ENCODE peak calls at places on chromosomes 3 and 15, in nine cellular contexts. One of them, this sample, is unnamed.

GRCh38 chr3:156787926-156788663 is 38.1 kb upstream of the LEKR1 start:
- DNase-seq in GM23338: no peak
- DNase-seq in SK-N-SH: peak
- DNase-seq in HepG2: no peak
- DNase-seq in transverse colon: no peak
- DNase-seq in stomach: no peak
- DNase-seq in Panc1: peak
- DNase-seq in sigmoid colon: no peak
- DNase-seq in breast epithelium: no peak
- DNase-seq in this sample: no peak

GRCh38 chr3:151169700-151170224 is 33.3 kb downstream of the GPR171 start:
- DNase-seq in GM23338: no peak
- DNase-seq in SK-N-SH: no peak
- DNase-seq in HepG2: no peak
- DNase-seq in transverse colon: peak
- DNase-seq in stomach: no peak
- DNase-seq in Panc1: no peak
- DNase-seq in sigmoid colon: peak
- DNase-seq in breast epithelium: no peak
- DNase-seq in this sample: no peak

GRCh38 chr15:95475067-95475466 is 855.4 kb upstream of the NR2F2 start:
- DNase-seq in GM23338: no peak
- DNase-seq in SK-N-SH: no peak
- DNase-seq in HepG2: no peak
- DNase-seq in transverse colon: no peak
- DNase-seq in stomach: no peak
- DNase-seq in Panc1: no peak
- DNase-seq in sigmoid colon: no peak
- DNase-seq in breast epithelium: no peak
- DNase-seq in this sample: no peak

GRCh38 chr15:51403072-51403878 is 61.8 kb downstream of the GLDN start:
- DNase-seq in GM23338: peak
- DNase-seq in SK-N-SH: peak
- DNase-seq in HepG2: peak
- DNase-seq in transverse colon: no peak
- DNase-seq in stomach: no peak
- DNase-seq in Panc1: no peak
- DNase-seq in sigmoid colon: no peak
- DNase-seq in breast epithelium: no peak
- DNase-seq in this sample: no peak

GRCh38 chr15:33234019-33234418 is 39.5 kb upstream of the FMN1 start:
- DNase-seq in GM23338: peak
- DNase-seq in SK-N-SH: peak
- DNase-seq in HepG2: peak
- DNase-seq in transverse colon: no peak
- DNase-seq in stomach: no peak
- DNase-seq in Panc1: no peak
- DNase-seq in sigmoid colon: no peak
- DNase-seq in breast epithelium: no peak
- DNase-seq in this sample: no peak

GRCh38 chr3:112464264-112464663 is 35.0 kb downstream of the BTLA start:
- DNase-seq in GM23338: no peak
- DNase-seq in SK-N-SH: no peak
- DNase-seq in HepG2: no peak
- DNase-seq in transverse colon: no peak
- DNase-seq in stomach: no peak
- DNase-seq in Panc1: no peak
- DNase-seq in sigmoid colon: no peak
- DNase-seq in breast epithelium: no peak
- DNase-seq in this sample: no peak

GRCh38 chr3:136503056-136503455 is 249.1 kb downstream of the STAG1 start:
- DNase-seq in GM23338: no peak
- DNase-seq in SK-N-SH: no peak
- DNase-seq in HepG2: peak
- DNase-seq in transverse colon: no peak
- DNase-seq in stomach: no peak
- DNase-seq in Panc1: no peak
- DNase-seq in sigmoid colon: no peak
- DNase-seq in breast epithelium: no peak
- DNase-seq in this sample: no peak

GRCh38 chr3:28917895-28918294 is 363.0 kb upstream of the RBMS3 start:
- DNase-seq in GM23338: no peak
- DNase-seq in SK-N-SH: no peak
- DNase-seq in HepG2: no peak
- DNase-seq in transverse colon: no peak
- DNase-seq in stomach: no peak
- DNase-seq in Panc1: no peak
- DNase-seq in sigmoid colon: no peak
- DNase-seq in breast epithelium: no peak
- DNase-seq in this sample: no peak

GRCh38 chr15:101188517-101189340 is 63.1 kb downstream of the CHSY1 start:
- DNase-seq in GM23338: no peak
- DNase-seq in SK-N-SH: no peak
- DNase-seq in HepG2: no peak
- DNase-seq in transverse colon: no peak
- DNase-seq in stomach: peak
- DNase-seq in Panc1: no peak
- DNase-seq in sigmoid colon: no peak
- DNase-seq in breast epithelium: no peak
- DNase-seq in this sample: no peak

GRCh38 chr3:104510091-104510860 is 856.4 kb upstream of the ALCAM start:
- DNase-seq in GM23338: no peak
- DNase-seq in SK-N-SH: no peak
- DNase-seq in HepG2: no peak
- DNase-seq in transverse colon: no peak
- DNase-seq in stomach: no peak
- DNase-seq in Panc1: no peak
- DNase-seq in sigmoid colon: no peak
- DNase-seq in breast epithelium: no peak
- DNase-seq in this sample: no peak

GRCh38 chr3:107464037-107464436 is 58.7 kb upstream of the BBX start:
- DNase-seq in GM23338: no peak
- DNase-seq in SK-N-SH: no peak
- DNase-seq in HepG2: no peak
- DNase-seq in transverse colon: no peak
- DNase-seq in stomach: no peak
- DNase-seq in Panc1: no peak
- DNase-seq in sigmoid colon: no peak
- DNase-seq in breast epithelium: no peak
- DNase-seq in this sample: no peak

GRCh38 chr3:192819001-192819569 is 91.7 kb upstream of the FGF12 start:
- DNase-seq in GM23338: no peak
- DNase-seq in SK-N-SH: no peak
- DNase-seq in HepG2: no peak
- DNase-seq in transverse colon: no peak
- DNase-seq in stomach: no peak
- DNase-seq in Panc1: no peak
- DNase-seq in sigmoid colon: no peak
- DNase-seq in breast epithelium: no peak
- DNase-seq in this sample: no peak

GRCh38 chr15:90871097-90871715 is 2.8 kb downstream of the FURIN start:
- DNase-seq in GM23338: peak
- DNase-seq in SK-N-SH: peak
- DNase-seq in HepG2: no peak
- DNase-seq in transverse colon: peak
- DNase-seq in stomach: no peak
- DNase-seq in Panc1: no peak
- DNase-seq in sigmoid colon: no peak
- DNase-seq in breast epithelium: no peak
- DNase-seq in this sample: no peak

GRCh38 chr3:177337548-177338331 is 140.5 kb upstream of the TBL1XR1 start:
- DNase-seq in GM23338: no peak
- DNase-seq in SK-N-SH: no peak
- DNase-seq in HepG2: no peak
- DNase-seq in transverse colon: no peak
- DNase-seq in stomach: no peak
- DNase-seq in Panc1: no peak
- DNase-seq in sigmoid colon: no peak
- DNase-seq in breast epithelium: no peak
- DNase-seq in this sample: no peak

GRCh38 chr3:177336841-177337430 is 139.7 kb upstream of the TBL1XR1 start:
- DNase-seq in GM23338: no peak
- DNase-seq in SK-N-SH: no peak
- DNase-seq in HepG2: no peak
- DNase-seq in transverse colon: no peak
- DNase-seq in stomach: no peak
- DNase-seq in Panc1: no peak
- DNase-seq in sigmoid colon: no peak
- DNase-seq in breast epithelium: no peak
- DNase-seq in this sample: no peak

GRCh38 chr3:177340243-177340830 is 143.1 kb upstream of the TBL1XR1 start:
- DNase-seq in GM23338: no peak
- DNase-seq in SK-N-SH: no peak
- DNase-seq in HepG2: no peak
- DNase-seq in transverse colon: no peak
- DNase-seq in stomach: no peak
- DNase-seq in Panc1: no peak
- DNase-seq in sigmoid colon: no peak
- DNase-seq in breast epithelium: no peak
- DNase-seq in this sample: no peak

GRCh38 chr3:177341766-177342165 is 144.5 kb upstream of the TBL1XR1 start:
- DNase-seq in GM23338: no peak
- DNase-seq in SK-N-SH: no peak
- DNase-seq in HepG2: no peak
- DNase-seq in transverse colon: no peak
- DNase-seq in stomach: no peak
- DNase-seq in Panc1: no peak
- DNase-seq in sigmoid colon: no peak
- DNase-seq in breast epithelium: no peak
- DNase-seq in this sample: no peak

DNA sequence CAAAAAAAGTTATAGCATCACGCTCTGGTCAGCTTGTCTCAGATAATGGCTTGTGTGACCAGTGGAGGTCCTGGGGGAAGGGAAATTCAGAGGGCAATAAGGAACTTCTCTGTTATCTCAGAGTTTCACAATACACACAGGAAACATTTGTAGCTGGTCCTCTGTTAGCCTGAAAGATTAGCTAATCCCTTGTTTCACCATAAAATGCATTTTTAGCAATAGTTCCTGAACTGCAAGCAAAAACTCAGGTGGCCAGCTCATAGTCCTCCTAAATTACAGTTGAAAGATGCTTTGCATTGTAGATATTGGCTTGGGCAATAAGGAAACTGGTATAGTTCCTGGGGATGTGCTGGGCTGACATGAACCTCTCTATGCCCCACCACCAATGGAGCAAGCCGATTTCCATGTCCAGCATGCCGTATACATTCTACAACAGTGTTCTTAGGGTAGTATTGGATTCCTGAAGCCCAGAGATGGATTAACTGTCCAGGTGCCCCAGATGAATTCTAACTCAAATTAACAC is 141.5 kb upstream of the TBL1XR1 start:
- DNase-seq in GM23338: no peak
- DNase-seq in SK-N-SH: no peak
- DNase-seq in HepG2: peak
- DNase-seq in transverse colon: no peak
- DNase-seq in stomach: no peak
- DNase-seq in Panc1: no peak
- DNase-seq in sigmoid colon: no peak
- DNase-seq in breast epithelium: no peak
- DNase-seq in this sample: no peak
- TF ChIP-seq POLR2AphosphoS5 in GM23338: no peak
- TF ChIP-seq POLR2AphosphoS5 in SK-N-SH: no peak
- TF ChIP-seq POLR2AphosphoS5 in HepG2: no peak
- TF ChIP-seq POLR2AphosphoS5 in transverse colon: peak
- TF ChIP-seq POLR2AphosphoS5 in stomach: no peak
- TF ChIP-seq POLR2AphosphoS5 in Panc1: no peak
- TF ChIP-seq POLR2AphosphoS5 in sigmoid colon: no peak
- TF ChIP-seq POLR2AphosphoS5 in breast epithelium: no peak
- TF ChIP-seq POLR2AphosphoS5 in this sample: no peak

DNA sequence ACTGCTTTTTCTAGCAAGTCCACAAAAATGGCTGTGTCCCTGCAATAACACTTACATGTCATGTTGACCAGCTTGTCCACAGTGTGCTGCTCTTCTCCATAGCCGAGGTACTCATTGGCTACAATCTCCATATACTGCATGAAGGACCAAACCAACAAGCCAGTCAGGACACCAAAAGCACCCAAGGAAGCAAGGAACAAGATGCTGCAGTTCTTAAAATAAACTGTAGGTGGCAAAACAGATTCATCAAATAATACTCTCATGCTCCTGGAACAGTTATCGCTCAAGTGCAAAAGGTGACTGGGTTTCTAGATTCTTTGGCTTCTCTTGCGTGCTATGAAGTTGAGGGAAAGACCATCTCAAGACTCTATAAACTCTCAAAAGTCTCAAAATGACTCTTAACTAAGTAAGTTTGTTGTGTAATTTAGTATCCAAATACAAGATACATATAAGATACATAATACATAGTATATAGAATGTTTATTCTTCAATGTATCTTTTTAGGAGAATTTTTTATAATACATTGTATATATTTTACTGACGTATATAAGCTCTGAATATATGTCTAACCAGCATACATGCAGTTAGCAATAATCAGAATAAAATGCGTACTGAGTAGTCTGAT is 57.0 kb downstream of the NEK10 start:
- DNase-seq in GM23338: peak
- DNase-seq in SK-N-SH: peak
- DNase-seq in HepG2: peak
- DNase-seq in transverse colon: no peak
- DNase-seq in stomach: no peak
- DNase-seq in Panc1: peak
- DNase-seq in sigmoid colon: no peak
- DNase-seq in breast epithelium: no peak
- DNase-seq in this sample: no peak
- TF ChIP-seq CTCF in GM23338: peak
- TF ChIP-seq CTCF in SK-N-SH: peak
- TF ChIP-seq CTCF in HepG2: peak
- TF ChIP-seq CTCF in transverse colon: peak
- TF ChIP-seq CTCF in stomach: peak
- TF ChIP-seq CTCF in Panc1: peak
- TF ChIP-seq CTCF in sigmoid colon: peak
- TF ChIP-seq CTCF in breast epithelium: peak
- TF ChIP-seq CTCF in this sample: peak

DNA sequence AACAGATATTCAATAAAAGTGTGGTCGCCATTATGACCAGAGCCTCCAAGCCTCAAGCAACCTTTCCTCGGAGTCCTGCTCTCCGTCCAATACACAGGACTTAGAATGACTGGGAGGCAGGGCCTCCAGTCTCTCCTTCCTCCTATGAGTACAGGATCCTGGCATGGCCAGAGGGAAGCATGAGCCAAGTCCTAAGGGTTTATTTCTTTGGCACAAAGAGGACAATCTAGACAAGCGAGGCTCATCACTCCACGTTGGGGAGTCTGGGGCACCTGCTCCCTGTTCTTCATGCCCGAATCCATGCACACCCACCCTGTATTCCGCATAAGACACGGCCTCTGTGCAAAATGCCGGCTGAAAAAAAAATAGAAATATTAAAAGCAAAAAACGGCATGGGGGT is 6.8 kb downstream of the PRRT3 start:
- DNase-seq in GM23338: no peak
- DNase-seq in SK-N-SH: no peak
- DNase-seq in HepG2: no peak
- DNase-seq in transverse colon: no peak
- DNase-seq in stomach: no peak
- DNase-seq in Panc1: no peak
- DNase-seq in sigmoid colon: no peak
- DNase-seq in breast epithelium: no peak
- DNase-seq in this sample: no peak
- H3K4me3 ChIP-seq in GM23338: no peak
- H3K4me3 ChIP-seq in SK-N-SH: no peak
- H3K4me3 ChIP-seq in HepG2: no peak
- H3K4me3 ChIP-seq in transverse colon: no peak
- H3K4me3 ChIP-seq in stomach: no peak
- H3K4me3 ChIP-seq in Panc1: no peak
- H3K4me3 ChIP-seq in sigmoid colon: no peak
- H3K4me3 ChIP-seq in breast epithelium: no peak
- H3K4me3 ChIP-seq in this sample: no peak

GRCh38 chr3:196096382-196096953 is 14.6 kb upstream of the TFRC start:
- DNase-seq in GM23338: no peak
- DNase-seq in SK-N-SH: no peak
- DNase-seq in HepG2: no peak
- DNase-seq in transverse colon: peak
- DNase-seq in stomach: peak
- DNase-seq in Panc1: no peak
- DNase-seq in sigmoid colon: peak
- DNase-seq in breast epithelium: no peak
- DNase-seq in this sample: no peak
- TF ChIP-seq POLR2AphosphoS5 in GM23338: no peak
- TF ChIP-seq POLR2AphosphoS5 in SK-N-SH: no peak
- TF ChIP-seq POLR2AphosphoS5 in HepG2: no peak
- TF ChIP-seq POLR2AphosphoS5 in transverse colon: no peak
- TF ChIP-seq POLR2AphosphoS5 in stomach: no peak
- TF ChIP-seq POLR2AphosphoS5 in Panc1: no peak
- TF ChIP-seq POLR2AphosphoS5 in sigmoid colon: no peak
- TF ChIP-seq POLR2AphosphoS5 in breast epithelium: no peak
- TF ChIP-seq POLR2AphosphoS5 in this sample: no peak

This sample was measured in suprapubic skin.